ENCODE peak calls at places on chromosome 1, in six cellular contexts. P is NT2/D1, D is K562, O is HepG2, W is HCT116, A is H1. M is an unnamed sample.

GRCh38 chr1:172473302-172473701 is 29.4 kb upstream of the PIGC start:
- DNase-seq in W (no peak), A (no peak), P (no peak), D (no peak), O (no peak), M (no peak)

GRCh38 chr1:202968895-202969295 is 1.8 kb upstream of the CYB5R1 start:
- DNase-seq in W (peak), O (peak), P (peak), D (peak), A (peak), M (peak)

GRCh38 chr1:161172776-161173376 is 4.4 kb downstream of the B4GALT3 start:
- DNase-seq in O (no peak), D (no peak), P (no peak), A (no peak), W (no peak), M (no peak)

GRCh38 chr1:39638965-39639332 is 494 bp downstream of the HEYL start:
- DNase-seq in W (no peak), O (no peak), A (no peak), P (no peak), D (no peak), M (no peak)

GRCh38 chr1:200437556-200438203 is 27.8 kb upstream of the ZNF281 start:
- DNase-seq in P (no peak), A (no peak), D (no peak), O (no peak), W (no peak), M (no peak)

GRCh38 chr1:219391297-219391696 is 217.6 kb downstream of the LYPLAL1 start:
- DNase-seq in D (no peak), O (no peak), W (no peak), A (no peak), P (no peak), M (no peak)

GRCh38 chr1:21273743-21274142 is 16.5 kb downstream of the ECE1 start:
- DNase-seq in O (no peak), D (no peak), P (no peak), A (no peak), W (no peak), M (no peak)

GRCh38 chr1:58597991-58598390 is 20.9 kb upstream of the TACSTD2 start:
- DNase-seq in P (no peak), A (no peak), W (no peak), O (no peak), D (no peak), M (no peak)

GRCh38 chr1:150076985-150077384 is 9.4 kb downstream of the VPS45 start:
- DNase-seq in D (no peak), P (no peak), W (no peak), A (no peak), O (no peak), M (no peak)

GRCh38 chr1:33716976-33717688 is 146.7 kb upstream of the HMGB4 start:
- DNase-seq in W (no peak), O (no peak), P (no peak), D (no peak), A (peak), M (no peak)

GRCh38 chr1:65952692-65953091 is 160.0 kb downstream of the PDE4B start:
- DNase-seq in P (no peak), D (no peak), O (no peak), W (no peak), A (no peak), M (no peak)

DNA sequence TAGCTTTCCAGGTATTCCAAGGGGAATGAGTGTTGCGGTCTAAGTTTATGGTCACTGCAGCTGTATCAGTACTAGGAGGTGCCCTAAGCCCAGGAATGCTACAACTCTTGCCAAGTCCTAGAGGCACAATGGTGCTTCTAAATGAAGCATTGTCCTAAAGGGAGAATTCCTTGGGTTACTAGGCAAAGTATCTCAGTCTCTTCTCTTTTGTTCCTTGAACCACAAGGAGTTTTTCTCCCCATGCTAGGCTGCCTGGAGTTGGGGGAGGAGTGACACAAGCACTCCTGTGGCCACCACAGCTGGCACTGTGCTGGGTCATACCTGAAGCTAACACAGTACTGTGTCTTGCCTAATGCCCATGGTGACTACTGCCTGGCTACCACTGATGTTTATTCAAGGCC is 50.7 kb downstream of the KMO start:
- DNase-seq in P (no peak), A (no peak), O (no peak), D (no peak), W (no peak), M (no peak)
- TF ChIP-seq ZNF274 in P (no peak), A (no peak), O (no peak), D (no peak), W (no peak), M (no peak)

DNA sequence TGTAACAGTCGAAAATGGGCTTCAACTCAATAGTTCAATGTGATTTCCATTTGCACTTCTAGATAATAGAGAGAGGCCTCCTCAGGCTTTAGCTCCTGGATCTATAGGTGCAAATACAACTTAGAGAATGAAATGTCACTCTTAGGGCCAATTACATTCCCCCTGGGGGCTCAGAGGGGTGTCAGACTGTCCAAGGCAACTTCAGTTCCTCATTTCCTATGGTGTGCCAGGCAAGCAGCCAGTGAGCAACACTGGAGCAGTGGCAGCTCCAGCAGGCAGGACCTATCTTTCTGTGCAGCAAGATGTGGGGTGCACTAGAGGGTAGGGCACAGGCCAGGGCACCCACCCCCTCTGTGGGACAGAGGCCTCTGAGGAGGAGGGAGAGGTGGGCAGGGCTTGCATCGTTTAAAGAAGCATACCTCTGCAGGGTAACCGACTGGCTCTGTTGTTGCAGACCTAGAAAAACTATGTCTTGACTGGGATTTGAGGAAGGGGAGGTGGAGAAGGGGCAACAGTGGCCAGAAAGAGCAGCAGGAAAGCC is 97.3 kb downstream of the SUSD4 start:
- DNase-seq in P (no peak), A (no peak), O (no peak), D (no peak), W (no peak), M (no peak)
- TF ChIP-seq ZNF274 in P (no peak), A (no peak), O (no peak), D (no peak), W (no peak), M (no peak)

DNA sequence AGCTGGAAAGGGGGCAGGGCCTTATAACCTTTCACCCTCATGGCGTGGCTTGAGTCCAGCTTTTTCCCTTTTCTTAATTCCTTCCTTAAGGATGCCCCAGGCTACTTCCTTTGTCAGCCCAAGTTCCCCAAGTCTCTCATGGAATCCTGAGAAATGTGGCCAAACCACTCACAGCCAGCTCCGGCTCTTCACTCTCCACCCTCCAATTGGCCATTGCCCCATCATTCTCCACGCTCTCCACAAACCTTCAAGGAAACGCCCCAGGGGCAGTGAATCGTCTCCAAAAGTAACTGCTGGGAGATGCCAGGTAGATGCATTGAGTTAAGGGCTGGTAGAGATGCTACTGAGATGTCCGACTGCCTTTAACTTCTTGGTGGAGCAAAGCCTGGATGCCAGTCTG is 113.5 kb upstream of the CD34 start:
- DNase-seq in W (no peak), O (no peak), P (no peak), D (no peak), A (no peak), M (no peak)
- TF ChIP-seq ZNF274 in W (no peak), O (no peak), P (no peak), D (no peak), A (no peak), M (no peak)

DNA sequence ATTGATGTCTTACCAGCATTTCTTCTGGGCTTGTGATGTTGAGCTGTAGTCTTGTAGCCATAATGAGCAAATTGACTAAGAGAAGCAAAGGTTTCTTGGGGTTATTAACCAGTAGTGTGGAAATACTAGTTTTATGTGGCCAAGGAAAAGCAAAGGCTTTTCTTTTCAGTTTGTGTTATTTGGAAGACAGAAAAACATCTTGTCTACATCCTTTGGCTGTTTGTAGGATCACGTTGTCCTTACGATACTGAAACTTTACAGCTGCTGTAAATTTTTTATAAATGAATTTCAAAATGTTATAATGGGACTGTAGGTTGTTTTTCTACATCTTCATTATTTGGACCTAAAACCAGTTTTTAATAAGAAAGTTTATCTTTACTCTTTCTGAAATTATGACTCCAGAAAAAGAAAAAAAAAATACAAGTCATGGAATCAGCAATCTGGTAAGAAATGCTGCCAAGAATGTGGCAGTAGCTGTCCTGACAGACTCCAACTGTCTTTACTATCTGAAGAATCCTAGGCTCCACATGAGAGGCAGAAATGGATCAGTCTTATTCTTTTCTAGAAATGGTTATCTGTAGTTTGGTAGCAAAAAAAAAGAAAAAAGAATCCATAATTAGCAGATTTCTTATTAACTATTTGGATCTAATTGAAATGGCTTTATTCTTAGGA is 41.6 kb upstream of the QSOX1 start:
- DNase-seq in P (no peak), A (no peak), D (no peak), O (no peak), W (no peak), M (no peak)
- TF ChIP-seq ZNF274 in P (no peak), A (no peak), D (no peak), O (no peak), W (no peak), M (no peak)

DNA sequence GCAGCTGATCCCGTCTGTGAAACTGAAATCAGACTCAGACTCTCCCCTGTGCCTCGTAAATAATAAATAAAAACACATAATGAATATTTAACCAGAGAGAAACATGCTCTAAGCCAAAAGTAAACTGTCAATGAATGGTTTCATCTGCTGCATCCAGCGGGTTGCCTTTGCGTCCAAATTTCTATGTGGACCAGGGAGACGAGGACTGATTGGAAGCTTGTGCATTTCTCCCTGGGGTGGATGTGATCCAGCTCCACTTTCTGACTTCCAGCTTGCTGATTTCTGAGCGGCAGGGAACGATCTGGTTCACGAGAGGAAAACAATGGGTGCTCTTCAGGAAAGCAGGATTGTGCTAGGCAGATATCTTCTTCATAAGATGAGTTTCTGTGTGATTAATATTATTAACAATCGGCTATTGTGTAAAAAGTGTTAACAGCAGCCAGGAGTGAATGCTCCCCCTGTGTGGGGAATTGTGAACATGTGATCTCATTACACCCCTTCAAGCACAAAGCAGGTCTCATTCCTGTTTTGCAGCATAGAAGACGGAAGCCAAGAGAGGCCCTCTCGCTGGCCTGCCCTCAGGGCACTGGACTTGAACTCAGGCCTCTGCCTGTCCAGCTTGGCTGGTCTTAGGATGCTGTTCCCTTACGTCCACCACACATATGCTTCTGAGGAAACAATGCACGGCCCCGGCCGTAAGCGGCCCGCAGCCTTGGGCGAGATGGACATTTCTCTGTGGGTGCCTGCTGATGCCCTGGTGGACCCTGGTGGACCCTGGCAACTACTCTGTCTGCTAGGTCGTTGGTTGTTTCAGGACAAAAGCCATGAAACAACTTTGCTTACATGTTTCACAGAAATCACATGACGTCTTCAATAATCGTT is 183.3 kb upstream of the C1orf174 start:
- DNase-seq in A (no peak), P (no peak), O (no peak), W (no peak), D (no peak), M (no peak)
- TF ChIP-seq ZNF274 in A (no peak), P (no peak), O (no peak), W (no peak), D (no peak), M (no peak)

DNA sequence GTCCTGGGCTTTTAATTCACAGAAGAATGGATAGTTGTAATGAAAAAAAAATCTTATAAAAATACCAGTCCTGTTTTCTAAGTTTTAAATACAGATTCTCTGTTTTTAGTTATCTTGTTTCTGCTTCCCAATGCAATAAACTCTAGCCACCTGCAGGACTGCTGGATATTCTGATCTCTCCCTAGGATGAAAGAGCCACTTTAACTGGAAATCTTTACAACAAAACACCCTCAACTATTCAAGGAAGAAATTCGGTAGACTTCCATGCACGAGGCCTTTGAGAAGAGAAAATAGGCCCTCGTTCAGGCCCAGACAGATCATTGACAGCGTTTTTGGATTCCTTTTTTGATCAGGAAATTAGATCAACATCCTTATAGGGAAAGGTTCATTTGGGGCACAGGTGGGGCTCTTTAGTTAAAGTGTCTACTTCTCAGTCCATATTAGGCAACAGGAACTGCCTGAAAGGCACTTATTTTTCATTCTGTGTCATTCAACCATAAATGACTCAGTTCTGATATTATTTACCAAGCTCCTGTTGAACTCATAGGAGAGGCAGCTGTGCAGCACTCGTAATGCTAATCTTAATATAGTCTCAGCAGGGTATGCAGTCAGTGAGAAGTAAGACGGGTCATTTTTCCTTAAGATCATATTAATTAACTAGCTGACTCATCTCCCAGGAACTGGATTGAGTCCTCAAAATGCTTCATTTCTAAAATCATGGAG is 71.1 kb upstream of the ERRFI1 start:
- DNase-seq in P (no peak), O (peak), W (peak), A (no peak), D (no peak), M (peak)
- TF ChIP-seq ZNF274 in P (no peak), O (no peak), W (no peak), A (no peak), D (no peak), M (no peak)